ENCODE peak calls at places on chromosome 15, in seven cellular contexts. Q is HepG2, Y is GM12878, G is GM12891, R is SK-N-SH, A is K562, S is H1. M is an unnamed sample.

GRCh38 chr15:77706482-77707244 is 74.0 kb upstream of the LINGO1 start:
- DNase-seq in Q (no peak), Y (no peak), G (no peak), R (no peak), A (no peak), S (no peak), M (no peak)

GRCh38 chr15:78212546-78213424 is 21.6 kb downstream of the ACSBG1 start:
- DNase-seq in Q (peak; percentile 23), Y (no peak), G (no peak), R (peak; percentile 58), A (peak; percentile 78), S (peak; percentile 35), M (no peak)

GRCh38 chr15:35087759-35088158 is 2.7 kb upstream of the NANOGP8 start:
- DNase-seq in Q (no peak), Y (no peak), G (no peak), R (no peak), A (no peak), S (no peak), M (no peak)

GRCh38 chr15:59366368-59367021 is 6.2 kb downstream of the MYO1E start:
- DNase-seq in Q (no peak), Y (no peak), G (no peak), R (no peak), A (no peak), S (no peak), M (no peak)

GRCh38 chr15:36884404-36885335 is 215.7 kb downstream of the MEIS2 start:
- DNase-seq in Q (no peak), Y (no peak), G (no peak), R (no peak), A (no peak), S (no peak), M (no peak)

GRCh38 chr15:67194171-67195114 is 60.0 kb downstream of the AAGAB start:
- DNase-seq in Q (no peak), Y (no peak), G (no peak), R (no peak), A (no peak), S (peak; percentile 33), M (no peak)

GRCh38 chr15:71080705-71081104 is 34.6 kb upstream of the THSD4 start:
- DNase-seq in Q (no peak), Y (peak; percentile 3), G (no peak), R (no peak), A (no peak), S (no peak), M (no peak)

GRCh38 chr15:45095661-45096060 is 18.3 kb downstream of the DUOX2 start:
- DNase-seq in Q (no peak), Y (no peak), G (no peak), R (no peak), A (no peak), S (no peak), M (no peak)

GRCh38 chr15:41656188-41656587 is 4.0 kb upstream of the MGA start:
- DNase-seq in Q (no peak), Y (no peak), G (no peak), R (no peak), A (no peak), S (no peak), M (no peak)

GRCh38 chr15:31080618-31081017 is 20.9 kb downstream of the TRPM1 start:
- DNase-seq in Q (no peak), Y (no peak), G (no peak), R (peak; percentile 79), A (peak; percentile 67), S (peak; percentile 91), M (no peak)

GRCh38 chr15:57319919-57320542 is 56.3 kb upstream of the CGNL1 start:
- DNase-seq in Q (no peak), Y (no peak), G (no peak), R (no peak), A (no peak), S (no peak), M (no peak)

GRCh38 chr15:25735550-25736384 is 127.4 kb downstream of the ATP10A start:
- DNase-seq in Q (no peak), Y (no peak), G (no peak), R (no peak), A (no peak), S (no peak), M (no peak)

GRCh38 chr15:38017721-38018120 is 83.3 kb downstream of the TMCO5A start:
- DNase-seq in Q (no peak), Y (peak; percentile 24), G (no peak), R (no peak), A (peak; percentile 20), S (no peak), M (no peak)

GRCh38 chr15:80582816-80583423 is 112.2 kb upstream of the ABHD17C start:
- DNase-seq in Q (no peak), Y (no peak), G (no peak), R (no peak), A (no peak), S (no peak), M (no peak)

GRCh38 chr15:80586141-80586540 is 109.0 kb upstream of the ABHD17C start:
- DNase-seq in Q (no peak), Y (no peak), G (no peak), R (no peak), A (no peak), S (no peak), M (no peak)

GRCh38 chr15:80584973-80585372 is 110.1 kb upstream of the ABHD17C start:
- DNase-seq in Q (no peak), Y (no peak), G (no peak), R (no peak), A (no peak), S (no peak), M (no peak)

GRCh38 chr15:80585544-80586018 is 109.5 kb upstream of the ABHD17C start:
- DNase-seq in Q (no peak), Y (no peak), G (no peak), R (no peak), A (no peak), S (no peak), M (no peak)

GRCh38 chr15:80584561-80584964 is 110.5 kb upstream of the ABHD17C start:
- DNase-seq in Q (peak; percentile 27), Y (no peak), G (no peak), R (no peak), A (no peak), S (no peak), M (no peak)
- TF ChIP-seq TAF1 in Q (no peak), Y (no peak), G (no peak), R (no peak), A (no peak), S (no peak), M (no peak)

GRCh38 chr15:62118446-62118964 is 46.6 kb downstream of the C2CD4B start:
- DNase-seq in Q (no peak), Y (no peak), G (no peak), R (no peak), A (no peak), S (no peak), M (no peak)
- TF ChIP-seq TAF1 in Q (no peak), Y (no peak), G (no peak), R (no peak), A (no peak), S (no peak), M (no peak)

GRCh38 chr15:82643992-82644391 is 3.2 kb downstream of the CPEB1 start:
- DNase-seq in Q (no peak), Y (no peak), G (no peak), R (no peak), A (peak; percentile 83), S (no peak), M (no peak)
- TF ChIP-seq TAF1 in Q (no peak), Y (no peak), G (no peak), R (no peak), A (peak; percentile 44), S (no peak), M (no peak)

DNA sequence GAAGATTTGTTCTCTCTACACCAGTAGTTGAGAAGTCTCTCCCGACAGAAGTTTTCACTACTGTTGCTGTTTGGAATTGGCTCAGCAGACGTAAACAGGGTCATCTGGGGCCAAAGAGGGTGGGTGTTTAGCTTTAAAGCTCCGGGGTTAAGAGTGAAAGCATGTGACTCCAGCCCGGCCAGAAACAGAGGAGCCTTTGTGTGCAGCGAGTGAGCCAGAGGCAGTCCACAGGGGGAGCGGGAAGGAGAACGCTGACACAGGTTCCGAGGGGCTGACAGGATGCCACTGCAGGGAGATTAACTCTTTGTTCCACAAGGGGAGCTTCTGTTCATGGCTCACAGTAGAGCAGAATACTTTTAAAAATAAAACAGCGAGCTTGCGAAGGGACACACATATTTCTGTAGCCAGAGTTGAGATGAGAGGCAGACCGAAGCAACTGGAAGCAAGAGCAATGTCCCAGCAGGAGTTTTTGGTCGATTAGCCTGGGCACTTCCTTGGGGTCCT is 26.9 kb downstream of the BMF start:
- DNase-seq in Q (peak; percentile 96), Y (no peak), G (no peak), R (peak; percentile 72), A (peak; percentile 70), S (no peak), M (no peak)
- TF ChIP-seq TAF1 in Q (peak; percentile 49), Y (no peak), G (no peak), R (no peak), A (no peak), S (peak; percentile 60), M (no peak)

GRCh38 chr15:73677146-73677607 is 7.0 kb upstream of the CD276 start:
- DNase-seq in Q (peak; percentile 65), Y (no peak), G (no peak), R (peak; percentile 60), A (peak; percentile 67), S (peak; percentile 85), M (no peak)
- TF ChIP-seq TAF1 in Q (peak; percentile 22), Y (no peak), G (no peak), R (no peak), A (no peak), S (no peak), M (no peak)

DNA sequence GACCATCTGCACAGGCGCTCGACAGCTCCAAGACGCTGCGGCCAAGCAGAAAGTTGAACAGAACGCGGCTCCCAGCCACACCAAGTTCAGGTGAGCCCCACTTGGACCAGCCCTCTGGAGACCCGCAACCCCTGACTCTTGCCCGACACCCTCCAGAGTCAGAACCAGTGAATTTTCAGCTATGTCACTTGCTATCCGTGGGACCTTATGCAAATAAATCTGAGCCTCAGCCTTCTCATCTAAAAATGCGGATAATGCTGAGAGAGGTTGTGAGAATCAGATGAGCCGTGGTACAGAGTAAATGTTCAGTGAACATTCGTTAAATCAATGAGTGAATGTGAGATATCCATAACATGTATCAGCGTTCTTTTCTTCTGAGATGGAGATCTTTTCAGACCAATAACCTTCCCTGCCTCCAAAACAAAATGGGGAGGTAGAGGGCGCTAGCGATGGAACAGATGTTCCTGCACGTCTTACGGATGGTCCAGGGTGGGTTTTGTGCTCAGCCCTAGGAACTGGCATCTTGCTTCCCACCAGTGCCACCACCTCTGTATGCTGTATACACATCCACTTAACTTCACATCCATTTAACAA is 524 bp downstream of the MRPS11 start:
- DNase-seq in Q (no peak), Y (no peak), G (no peak), R (peak; percentile 42), A (peak; percentile 51), S (peak; percentile 49), M (no peak)
- TF ChIP-seq TAF1 in Q (no peak), Y (no peak), G (no peak), R (no peak), A (no peak), S (no peak), M (no peak)

GRCh38 chr15:27359586-27359985 is 388.6 kb downstream of the GABRG3 start:
- DNase-seq in Q (no peak), Y (no peak), G (no peak), R (no peak), A (no peak), S (no peak), M (no peak)

GRCh38 chr15:27358751-27359434 is 387.9 kb downstream of the GABRG3 start:
- DNase-seq in Q (peak; percentile 5), Y (no peak), G (peak; percentile 8), R (peak; percentile 41), A (peak; percentile 63), S (peak; percentile 90), M (no peak)

GRCh38 chr15:27353837-27354236 is 382.9 kb downstream of the GABRG3 start:
- DNase-seq in Q (no peak), Y (no peak), G (no peak), R (no peak), A (peak; percentile 40), S (no peak), M (no peak)
- TF ChIP-seq TAF1 in Q (no peak), Y (no peak), G (no peak), R (no peak), A (no peak), S (no peak), M (no peak)